ENCODE peak calls at places on chromosomes 6 and 20, in eight cellular contexts. Z is tibial nerve; W is effector memory CD4-positive, alpha-beta T cell; Q is psoas muscle; F is GM23248; N is SJSA1; V is right cardiac atrium; S is HCT116. J is an unnamed sample.
A peak's percentile ranks its signal among the peaks of the same experiment; 100 is the strongest.

GRCh38 chr6:21800948-21801438 is 207.4 kb downstream of the SOX4 start:
- DNase-seq in Z (no peak), W (no peak), Q (no peak), F (peak; percentile 18), N (peak; percentile 95), V (no peak), S (no peak), J (no peak)

GRCh38 chr6:82385961-82386360 is 22.3 kb downstream of the TPBG start:
- DNase-seq in Z (no peak), W (no peak), Q (no peak), F (no peak), N (no peak), V (no peak), S (no peak), J (no peak)

GRCh38 chr20:20084296-20084752 is 32.0 kb downstream of the CFAP61 start:
- DNase-seq in Z (no peak), W (no peak), Q (peak; percentile 80), F (peak; percentile 51), N (no peak), V (no peak), S (no peak), J (no peak)

GRCh38 chr20:19021406-19022117 is 190.9 kb upstream of the SLC24A3 start:
- DNase-seq in Z (no peak), W (no peak), Q (no peak), F (no peak), N (peak; percentile 4), V (no peak), S (no peak), J (no peak)

GRCh38 chr20:58447733-58448391 is 58.8 kb downstream of the VAPB start:
- DNase-seq in Z (peak; percentile 14), W (peak; percentile 13), Q (no peak), F (peak; percentile 78), N (peak; percentile 64), V (no peak), S (peak; percentile 33), J (no peak)

GRCh38 chr6:88840806-88841539 is 122.4 kb downstream of the RNGTT start:
- DNase-seq in Z (no peak), W (no peak), Q (no peak), F (no peak), N (no peak), V (no peak), S (no peak), J (no peak)

GRCh38 chr6:5081955-5082354 is 3.2 kb upstream of the PPP1R3G start:
- DNase-seq in Z (no peak), W (no peak), Q (no peak), F (peak; percentile 52), N (no peak), V (no peak), S (no peak), J (no peak)

GRCh38 chr20:63096681-63097335 is 90.0 kb upstream of the BHLHE23 start:
- DNase-seq in Z (no peak), W (no peak), Q (peak; percentile 29), F (no peak), N (peak; percentile 32), V (no peak), S (no peak), J (peak; percentile 54)

GRCh38 chr6:134004714-134005113 is 47.7 kb downstream of the SLC2A12 start:
- DNase-seq in Z (no peak), W (no peak), Q (no peak), F (peak; percentile 11), N (no peak), V (no peak), S (no peak), J (no peak)

GRCh38 chr6:112018619-112019416 is 35.1 kb upstream of the CCN6 start:
- DNase-seq in Z (peak; percentile 53), W (no peak), Q (peak; percentile 70), F (peak; percentile 33), N (peak; percentile 66), V (peak; percentile 84), S (no peak), J (peak; percentile 77)

GRCh38 chr6:165986647-165987482 is 180.8 kb downstream of the TBXT start:
- DNase-seq in Z (no peak), W (no peak), Q (no peak), F (peak; percentile 50), N (no peak), V (no peak), S (no peak), J (peak; percentile 66)

GRCh38 chr6:97186416-97186999 is 96.5 kb downstream of the MMS22L start:
- DNase-seq in Z (peak; percentile 79), W (peak; percentile 41), Q (peak; percentile 59), F (peak; percentile 78), N (peak; percentile 58), V (peak; percentile 71), S (peak; percentile 42), J (no peak)

GRCh38 chr6:42138630-42139619 is 3.5 kb downstream of the C6orf132 start:
- DNase-seq in Z (no peak), W (no peak), Q (no peak), F (no peak), N (no peak), V (no peak), S (no peak), J (no peak)

GRCh38 chr20:19915111-19915798 is 101.9 kb upstream of the NAA20 start:
- DNase-seq in Z (no peak), W (no peak), Q (no peak), F (no peak), N (no peak), V (no peak), S (no peak), J (no peak)

GRCh38 chr6:110270166-110270565 is 88.0 kb downstream of the METTL24 start:
- DNase-seq in Z (no peak), W (no peak), Q (no peak), F (peak; percentile 22), N (peak; percentile 84), V (no peak), S (no peak), J (no peak)

GRCh38 chr6:17628873-17629272 is 28.8 kb downstream of the FAM8A1 start:
- DNase-seq in Z (no peak), W (no peak), Q (no peak), F (no peak), N (no peak), V (no peak), S (no peak), J (no peak)

GRCh38 chr6:37696841-37697735 is 595 bp downstream of the MDGA1 start:
- DNase-seq in Z (peak; percentile 9), W (peak; percentile 28), Q (no peak), F (peak; percentile 61), N (no peak), V (peak; percentile 68), S (no peak), J (no peak)

GRCh38 chr6:163389354-163389753 is 25.2 kb upstream of the QKI start:
- DNase-seq in Z (no peak), W (no peak), Q (no peak), F (no peak), N (no peak), V (no peak), S (no peak), J (no peak)

GRCh38 chr6:97160280-97160679 is 122.7 kb downstream of the MMS22L start:
- DNase-seq in Z (no peak), W (no peak), Q (no peak), F (peak; percentile 19), N (no peak), V (no peak), S (no peak), J (no peak)

GRCh38 chr6:48110436-48111142 is 408 bp downstream of the PTCHD4 start:
- DNase-seq in Z (no peak), W (no peak), Q (no peak), F (no peak), N (no peak), V (no peak), S (no peak), J (no peak)
- H3K4me3 ChIP-seq in Z (no peak overlapping the region), W (no peak overlapping the region), Q (no peak overlapping the region), F (peak overlapping the region; percentile 70), N (peak overlapping the region; percentile 35), V (peak overlapping the region; percentile 15), S (no peak overlapping the region), J (no peak overlapping the region)

GRCh38 chr6:125869427-125869826 is 78.7 kb downstream of the NCOA7 start:
- DNase-seq in Z (no peak), W (no peak), Q (no peak), F (no peak), N (no peak), V (peak; percentile 68), S (no peak), J (no peak)

GRCh38 chr6:125867483-125867935 is 76.7 kb downstream of the NCOA7 start:
- DNase-seq in Z (no peak), W (no peak), Q (no peak), F (peak; percentile 83), N (no peak), V (no peak), S (peak; percentile 47), J (peak; percentile 87)

GRCh38 chr6:125866433-125866832 is 75.7 kb downstream of the NCOA7 start:
- DNase-seq in Z (no peak), W (no peak), Q (no peak), F (no peak), N (no peak), V (no peak), S (no peak), J (no peak)

GRCh38 chr6:125868996-125869395 is 78.2 kb downstream of the NCOA7 start:
- DNase-seq in Z (no peak), W (no peak), Q (peak; percentile 61), F (peak; percentile 4), N (no peak), V (peak; percentile 81), S (no peak), J (peak; percentile 80)

GRCh38 chr6:125868252-125868651 is 77.5 kb downstream of the NCOA7 start:
- DNase-seq in Z (no peak), W (no peak), Q (no peak), F (peak; percentile 84), N (no peak), V (no peak), S (no peak), J (no peak)
- H3K4me1 ChIP-seq in Z (no peaks in the 10 kb centered on the region), W (no peaks in the 10 kb centered on the region), Q (no peaks in the 10 kb centered on the region), F (peaks cover 18% of the 10 kb centered on the region), N (peaks cover 32% of the 10 kb centered on the region), V (peaks cover 4% of the 10 kb centered on the region), S (peaks cover 24% of the 10 kb centered on the region), J (no peaks in the 10 kb centered on the region)

DNA sequence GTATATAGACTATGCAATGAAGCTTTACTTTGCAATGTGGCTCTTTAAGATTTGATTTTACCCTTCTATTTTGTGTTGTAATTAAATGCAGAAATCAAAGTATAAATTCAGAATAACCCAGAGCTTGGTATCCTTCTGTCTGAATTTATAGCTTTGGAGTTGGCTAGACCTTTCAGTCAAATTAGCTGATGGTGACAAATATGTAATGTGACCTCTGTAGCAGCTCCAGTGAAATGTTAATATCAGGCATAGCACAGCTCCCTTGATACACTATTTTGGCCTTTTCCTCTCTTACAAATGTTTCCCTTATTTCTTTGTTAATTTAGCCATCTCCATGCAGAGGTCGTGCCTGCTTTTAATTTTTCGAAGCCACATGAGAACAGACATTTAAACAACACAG is 11.1 kb downstream of the CBFA2T2 start:
- DNase-seq in Z (no peak), W (no peak), Q (no peak), F (no peak), N (no peak), V (no peak), S (no peak), J (no peak)
- H3K4me3 ChIP-seq in Z (no peak overlapping the region), W (no peak overlapping the region), Q (no peak overlapping the region), F (no peak overlapping the region), N (no peak overlapping the region), V (no peak overlapping the region), S (no peak overlapping the region), J (no peak overlapping the region)

DNA sequence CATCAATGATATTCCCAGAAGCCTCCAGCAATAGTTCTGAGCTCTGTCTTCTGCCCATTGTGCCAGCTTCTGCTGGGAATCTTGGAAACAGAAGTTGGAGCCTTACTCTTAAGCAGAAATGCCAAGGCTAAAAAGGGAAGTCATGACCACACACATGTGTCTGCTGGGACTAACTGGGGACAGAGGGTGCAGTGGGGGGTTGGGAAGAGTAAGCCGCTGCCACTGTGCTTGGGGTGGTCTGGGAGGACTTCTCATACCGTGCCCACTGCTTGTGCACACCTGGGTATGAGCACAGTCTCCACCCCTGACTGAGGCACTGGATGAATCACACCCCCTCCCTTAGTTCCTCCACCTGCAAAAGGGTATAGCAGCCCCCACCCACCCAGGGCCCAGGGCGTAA is 90.7 kb downstream of the CDC5L start:
- DNase-seq in Z (no peak), W (no peak), Q (no peak), F (no peak), N (no peak), V (no peak), S (no peak), J (no peak)
- H3K4me1 ChIP-seq in Z (no peaks in the 10 kb centered on the region), W (peaks cover 6% of the 10 kb centered on the region), Q (peaks cover 19% of the 10 kb centered on the region), F (no peaks in the 10 kb centered on the region), N (peaks cover 32% of the 10 kb centered on the region), V (no peaks in the 10 kb centered on the region), S (peaks cover 3% of the 10 kb centered on the region), J (peaks cover 12% of the 10 kb centered on the region)

J was measured in kidney.